ENCODE peak calls at places on chromosome 5, in five cellular contexts. K is K562, I is neural progenitor cell, S is GM23338, F is H1. O is an unnamed sample.

GRCh38 chr5:473344-474192 is 30.6 kb downstream of the EXOC3 start:
- DNase-seq in S (peak), F (no peak), I (peak), K (no peak), O (peak)

GRCh38 chr5:83721878-83722779 is 1.5 kb upstream of the HAPLN1 start:
- DNase-seq in F (peak), K (no peak), S (peak), I (peak), O (peak)

GRCh38 chr5:129899454-129899853 is 4.8 kb upstream of the CHSY3 start:
- DNase-seq in K (no peak), F (no peak), S (no peak), I (no peak), O (no peak)

GRCh38 chr5:157816682-157817268 is 42.2 kb downstream of the CLINT1 start:
- DNase-seq in F (no peak), I (no peak), S (no peak), K (no peak), O (no peak)

GRCh38 chr5:168300377-168301182 is 9.1 kb downstream of the WWC1 start:
- DNase-seq in K (no peak), F (no peak), S (peak), I (peak), O (no peak)

GRCh38 chr5:72194846-72195245 is 87.6 kb downstream of the MAP1B start:
- DNase-seq in I (no peak), F (no peak), S (no peak), K (no peak), O (no peak)

GRCh38 chr5:79694652-79695051 is 5.0 kb downstream of the CMYA5 start:
- DNase-seq in F (no peak), I (no peak), S (peak), K (peak), O (peak)

GRCh38 chr5:128455861-128456361 is 82.1 kb downstream of the FBN2 start:
- DNase-seq in S (no peak), K (no peak), I (peak), F (no peak), O (no peak)

GRCh38 chr5:40172721-40173120 is 507.0 kb upstream of the PTGER4 start:
- DNase-seq in F (no peak), I (no peak), S (no peak), K (no peak), O (no peak)

GRCh38 chr5:135234242-135235000 is 164.6 kb downstream of the MACROH2A1 start:
- DNase-seq in K (no peak), S (no peak), I (no peak), F (no peak), O (no peak)

GRCh38 chr5:135729582-135729879 is 104.9 kb upstream of the SLC25A48 start:
- DNase-seq in K (no peak), I (peak), F (no peak), S (peak), O (no peak)

GRCh38 chr5:179974946-179975712 is 67.4 kb upstream of the TBC1D9B start:
- DNase-seq in I (peak), F (peak), K (peak), S (peak), O (no peak)

GRCh38 chr5:58069846-58070245 is 390.0 kb downstream of the PLK2 start:
- DNase-seq in F (no peak), S (no peak), I (no peak), K (no peak), O (no peak)

GRCh38 chr5:74973694-74974093 is 78.7 kb downstream of the GCNT4 start:
- DNase-seq in I (no peak), S (peak), K (no peak), F (no peak), O (no peak)

GRCh38 chr5:151622367-151623097 is 31.4 kb upstream of the FAT2 start:
- DNase-seq in F (no peak), I (no peak), K (no peak), S (no peak), O (peak)

GRCh38 chr5:172274951-172275753 is 8.4 kb downstream of the UBTD2 start:
- DNase-seq in K (no peak), I (no peak), S (no peak), F (no peak), O (peak)

GRCh38 chr5:155293605-155294178 is 280.1 kb downstream of the KIF4B start:
- DNase-seq in I (no peak), F (no peak), S (no peak), K (no peak), O (no peak)

DNA sequence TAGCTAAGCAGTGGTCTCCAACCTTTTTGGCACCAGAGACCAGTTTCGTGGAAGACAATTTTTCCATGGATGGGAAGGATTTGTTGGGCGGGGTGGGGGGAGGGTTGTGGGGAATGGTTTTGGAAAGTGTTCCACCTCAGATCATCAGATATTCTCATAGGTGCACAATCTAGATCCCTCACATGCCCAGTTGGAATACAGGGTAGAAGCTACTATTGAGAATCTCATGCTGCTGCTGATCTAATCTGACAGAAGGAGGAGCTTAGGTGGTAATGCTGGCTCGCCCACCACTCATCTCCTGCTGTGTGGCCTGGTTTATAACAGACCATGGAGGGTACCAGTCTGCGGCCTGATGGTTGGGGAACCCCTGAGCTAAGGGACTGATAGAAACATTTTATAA is 662.7 kb upstream of the RGMB start:
- DNase-seq in S (no peak), K (no peak), I (no peak), F (no peak), O (no peak)
- H2AFZ ChIP-seq in S (no peak), K (no peak), I (no peak), F (no peak), O (no peak)

DNA sequence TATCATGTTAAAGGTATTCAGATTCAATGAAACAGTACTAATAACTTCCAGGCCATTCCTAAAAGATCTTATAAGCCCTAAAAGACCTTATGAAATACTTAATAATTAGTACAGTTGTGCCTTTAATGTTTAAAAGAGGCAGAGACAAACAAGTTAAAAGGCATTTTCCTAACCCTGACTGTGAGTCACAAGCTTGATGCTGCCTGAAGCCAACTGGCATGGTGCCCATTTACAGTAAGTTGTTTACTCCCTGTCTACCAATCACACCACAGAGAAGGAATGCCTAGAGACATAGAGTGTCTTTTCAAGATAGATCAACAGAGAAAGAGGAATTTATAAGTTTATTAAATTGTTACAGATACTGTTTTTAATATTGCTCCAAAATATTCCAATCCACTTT is 47.8 kb downstream of the NR3C1 start:
- DNase-seq in I (no peak), F (no peak), S (no peak), K (no peak), O (peak)
- H3K27ac ChIP-seq in I (no peak), F (no peak), S (no peak), K (no peak), O (peak)

DNA sequence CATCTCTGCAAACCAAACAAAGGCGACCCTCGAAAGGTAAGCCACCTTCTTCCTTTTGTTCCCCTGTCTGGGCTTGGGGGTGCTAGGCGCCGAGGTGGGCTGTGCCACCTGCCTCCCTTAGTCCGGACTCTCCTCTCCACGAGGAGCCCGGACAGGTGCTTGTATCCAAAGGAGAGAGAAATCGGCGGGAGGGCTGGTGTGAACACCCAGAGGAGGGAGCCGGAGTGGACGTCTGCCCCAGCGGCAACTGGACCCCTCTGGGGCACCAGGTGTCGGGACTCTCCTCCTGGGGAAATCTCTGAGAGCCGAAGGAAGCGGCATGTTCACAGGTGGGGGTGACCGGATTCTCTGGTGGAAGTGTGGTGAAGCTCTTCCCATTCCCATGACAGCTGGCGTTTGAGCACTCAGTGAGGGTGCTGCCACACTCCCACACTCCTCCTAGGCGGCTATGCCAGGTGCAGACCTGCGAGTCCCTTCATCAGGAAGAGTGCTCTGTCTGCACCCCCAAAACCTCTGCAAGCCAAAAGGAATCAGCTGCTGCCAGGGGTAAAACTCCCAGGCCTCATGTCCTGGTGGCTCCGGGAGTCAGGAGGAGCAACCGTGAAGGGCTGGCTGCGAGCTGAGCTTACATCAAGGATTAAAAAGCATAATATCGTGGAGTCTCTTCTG is 912 bp downstream of the KCNIP1 start:
- DNase-seq in S (peak), F (no peak), I (no peak), K (no peak), O (no peak)
- TF ChIP-seq EZH2 in S (no peak), F (no peak), I (peak), K (no peak), O (no peak)

GRCh38 chr5:110736763-110737162 is 2.0 kb upstream of the SLC25A46 start:
- DNase-seq in F (no peak), I (no peak), S (no peak), K (no peak), O (no peak)
- H2AFZ ChIP-seq in F (no peak), I (no peak), S (no peak), K (peak), O (no peak)

GRCh38 chr5:108818613-108819272 is 71.0 kb downstream of the FER start:
- DNase-seq in F (no peak), S (no peak), I (no peak), K (no peak), O (peak)
- H3K27ac ChIP-seq in F (no peak), S (no peak), I (no peak), K (no peak), O (no peak)

GRCh38 chr5:88665750-88666215 is 217.2 kb downstream of the MEF2C start:
- DNase-seq in K (no peak), I (peak), S (peak), F (no peak), O (peak)
- TF ChIP-seq EZH2 in K (no peak), I (peak), S (no peak), F (peak), O (no peak)

GRCh38 chr5:132087661-132088060 is 14.1 kb downstream of the CSF2 start:
- DNase-seq in I (no peak), F (no peak), S (no peak), K (no peak), O (no peak)

GRCh38 chr5:132085686-132086085 is 12.1 kb downstream of the CSF2 start:
- DNase-seq in S (no peak), F (no peak), I (no peak), K (no peak), O (no peak)

GRCh38 chr5:132087176-132087575 is 13.6 kb downstream of the CSF2 start:
- DNase-seq in I (no peak), S (no peak), F (no peak), K (no peak), O (no peak)

GRCh38 chr5:132089363-132089762 is 15.8 kb downstream of the CSF2 start:
- DNase-seq in F (no peak), K (no peak), I (no peak), S (no peak), O (no peak)

GRCh38 chr5:132086277-132086794 is 12.7 kb downstream of the CSF2 start:
- DNase-seq in F (no peak), K (peak), I (no peak), S (no peak), O (peak)
- H2AFZ ChIP-seq in F (no peak), K (no peak), I (no peak), S (no peak), O (peak)

GRCh38 chr5:111743993-111744392 is 13.0 kb downstream of the NREP start:
- DNase-seq in S (no peak), I (no peak), K (no peak), F (no peak), O (peak)
- H3K27ac ChIP-seq in S (no peak), I (no peak), K (no peak), F (no peak), O (peak)

DNA sequence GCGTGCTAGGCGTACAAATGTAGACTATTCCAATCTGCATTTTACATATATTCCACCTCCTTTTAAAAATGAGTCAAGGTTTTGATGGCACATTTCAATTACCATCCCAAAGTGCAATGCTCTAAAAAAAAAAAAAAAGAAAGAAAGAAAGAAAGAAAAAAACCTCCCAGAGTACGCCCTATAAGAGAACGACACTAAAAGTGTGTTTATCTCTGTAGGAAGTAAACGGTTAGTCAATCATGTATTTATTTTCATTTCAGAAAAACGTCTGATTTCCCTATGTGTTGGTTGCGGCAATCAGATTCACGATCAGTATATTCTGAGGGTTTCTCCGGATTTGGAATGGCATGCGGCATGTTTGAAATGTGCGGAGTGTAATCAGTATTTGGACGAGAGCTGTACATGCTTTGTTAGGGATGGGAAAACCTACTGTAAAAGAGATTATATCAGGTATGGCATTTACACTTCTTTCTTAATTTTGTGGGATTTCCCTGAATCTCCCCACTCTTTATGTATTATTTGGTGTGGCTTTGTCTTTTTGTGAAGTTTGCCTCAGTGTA is 1.1 kb downstream of the ISL1 start:
- DNase-seq in S (no peak), I (no peak), K (no peak), F (no peak), O (no peak)
- TF ChIP-seq EZH2 in S (no peak), I (peak), K (no peak), F (peak), O (no peak)

O was measured in astrocyte.